ENCODE peak calls at places on chromosomes 6 and 20, in nine cellular contexts. Z is neuronal stem cell; N is uterus; V is foreskin fibroblast; B is AG10803; K is CD4-positive, CD25-positive, alpha-beta regulatory T cell; L is mammary epithelial cell; F is left lung; E is sigmoid colon. Q is an unnamed sample.

GRCh38 chr20:32028647-32029372 is 18.6 kb downstream of the CCM2L start:
- DNase-seq in K (no peak), V (no peak), B (no peak), Z (no peak), F (no peak), N (no peak), L (no peak), E (no peak), Q (no peak)

GRCh38 chr20:29079769-29080690 is 2177.4 kb upstream of the DEFB115 start:
- DNase-seq in E (no peak), Z (no peak), B (peak), V (no peak), L (no peak), N (no peak), F (no peak), K (no peak), Q (no peak)

GRCh38 chr6:132247381-132248159 is 153.7 kb downstream of the MOXD1 start:
- DNase-seq in B (peak), E (no peak), N (no peak), V (peak), L (no peak), K (no peak), F (no peak), Z (no peak), Q (no peak)

GRCh38 chr6:25968769-25969168 is 6.2 kb downstream of the TRIM38 start:
- DNase-seq in B (peak), Z (no peak), E (no peak), L (no peak), K (no peak), F (no peak), N (no peak), V (peak), Q (no peak)

GRCh38 chr6:132202569-132202968 is 198.7 kb downstream of the MOXD1 start:
- DNase-seq in L (no peak), K (no peak), Z (no peak), V (peak), B (peak), F (no peak), E (peak), N (no peak), Q (no peak)

GRCh38 chr20:55668659-55669058 is 336.7 kb downstream of the CBLN4 start:
- DNase-seq in L (no peak), K (no peak), B (no peak), Z (no peak), E (no peak), F (no peak), N (no peak), V (no peak), Q (no peak)

GRCh38 chr20:45345104-45345936 is 2.9 kb downstream of the SDC4 start:
- DNase-seq in N (no peak), F (peak), Z (no peak), B (no peak), K (no peak), E (no peak), V (no peak), L (peak), Q (no peak)

GRCh38 chr6:19394051-19394450 is 443.1 kb upstream of the ID4 start:
- DNase-seq in L (no peak), Z (no peak), K (no peak), V (no peak), B (no peak), F (no peak), N (no peak), E (no peak), Q (no peak)

GRCh38 chr6:11747021-11747420 is 31.6 kb downstream of the ADTRP start:
- DNase-seq in N (no peak), F (no peak), E (no peak), B (no peak), V (no peak), L (no peak), Z (no peak), K (no peak), Q (no peak)

GRCh38 chr6:92132446-92132845 is 1286.9 kb downstream of the EPHA7 start:
- DNase-seq in F (no peak), B (no peak), L (peak), K (no peak), Z (no peak), V (no peak), E (no peak), N (no peak), Q (no peak)

GRCh38 chr6:160462551-160463109 is 114.5 kb downstream of the SLC22A3 start:
- DNase-seq in K (peak), F (no peak), E (no peak), B (peak), V (peak), Z (no peak), N (no peak), L (peak), Q (peak)

GRCh38 chr20:63081351-63081750 is 74.6 kb upstream of the BHLHE23 start:
- DNase-seq in B (no peak), E (peak), Z (no peak), N (no peak), K (no peak), L (no peak), F (peak), V (no peak), Q (no peak)

GRCh38 chr6:82889117-82889516 is 176.5 kb downstream of the UBE3D start:
- DNase-seq in B (no peak), V (no peak), N (no peak), E (no peak), L (no peak), K (no peak), F (no peak), Z (no peak), Q (no peak)

GRCh38 chr6:138673317-138674014 is 100.1 kb upstream of the CCDC28A start:
- DNase-seq in L (no peak), E (no peak), N (no peak), F (no peak), B (no peak), V (no peak), Z (no peak), K (no peak), Q (no peak)

GRCh38 chr6:108730556-108731228 is 117.5 kb upstream of the ARMC2 start:
- DNase-seq in B (no peak), Z (no peak), E (no peak), V (no peak), L (no peak), N (no peak), K (no peak), F (no peak), Q (no peak)

GRCh38 chr20:444117-444516 is 18.2 kb downstream of the TBC1D20 start:
- DNase-seq in Z (no peak), N (no peak), V (no peak), E (no peak), F (no peak), L (no peak), K (no peak), B (no peak), Q (no peak)

GRCh38 chr6:26295691-26296555 is 69.1 kb upstream of the BTN3A2 start:
- DNase-seq in K (no peak), Z (no peak), F (no peak), B (peak), E (no peak), L (peak), N (no peak), V (peak), Q (peak)

GRCh38 chr20:41249781-41250281 is 67.7 kb downstream of the ZHX3 start:
- DNase-seq in Z (peak), F (no peak), E (peak), K (no peak), B (no peak), L (peak), N (peak), V (peak), Q (no peak)

GRCh38 chr20:25233016-25233772 is 14.7 kb upstream of the PYGB start:
- DNase-seq in B (peak), K (no peak), E (peak), L (peak), V (peak), Z (no peak), N (no peak), F (peak), Q (no peak)

GRCh38 chr6:11459002-11459658 is 78.4 kb upstream of the TMEM170B start:
- DNase-seq in E (no peak), Z (no peak), B (no peak), V (no peak), L (no peak), N (no peak), F (no peak), K (no peak), Q (no peak)

GRCh38 chr20:58306421-58307261 is 2.9 kb upstream of the RAB22A start:
- DNase-seq in Z (no peak), E (no peak), F (peak), N (no peak), K (peak), L (peak), B (peak), V (peak), Q (peak)

GRCh38 chr20:12084482-12084881 is 166.8 kb downstream of the BTBD3 start:
- DNase-seq in V (no peak), N (no peak), B (no peak), K (no peak), L (no peak), E (no peak), Z (no peak), F (no peak), Q (no peak)

GRCh38 chr20:23132930-23133559 is 46.9 kb upstream of the CD93 start:
- DNase-seq in B (no peak), E (peak), V (no peak), N (no peak), Z (no peak), K (no peak), F (peak), L (no peak), Q (no peak)

GRCh38 chr20:24981750-24982149 is 10.8 kb downstream of the APMAP start:
- DNase-seq in B (no peak), N (no peak), F (peak), K (no peak), E (peak), L (no peak), V (no peak), Z (no peak), Q (no peak)

GRCh38 chr20:59571591-59572314 is 32.6 kb upstream of the PHACTR3 start:
- DNase-seq in F (peak), L (peak), E (peak), B (peak), K (peak), Z (peak), N (peak), V (peak), Q (peak)

GRCh38 chr20:57522380-57522973 is 2.5 kb downstream of the CTCFL start:
- DNase-seq in E (no peak), K (no peak), L (no peak), V (no peak), B (no peak), F (no peak), Z (no peak), N (no peak), Q (no peak)

GRCh38 chr6:97294451-97294850 is 11.4 kb upstream of the MMS22L start:
- DNase-seq in B (peak), N (no peak), Z (no peak), L (peak), K (no peak), F (no peak), E (no peak), V (peak), Q (no peak)

DNA sequence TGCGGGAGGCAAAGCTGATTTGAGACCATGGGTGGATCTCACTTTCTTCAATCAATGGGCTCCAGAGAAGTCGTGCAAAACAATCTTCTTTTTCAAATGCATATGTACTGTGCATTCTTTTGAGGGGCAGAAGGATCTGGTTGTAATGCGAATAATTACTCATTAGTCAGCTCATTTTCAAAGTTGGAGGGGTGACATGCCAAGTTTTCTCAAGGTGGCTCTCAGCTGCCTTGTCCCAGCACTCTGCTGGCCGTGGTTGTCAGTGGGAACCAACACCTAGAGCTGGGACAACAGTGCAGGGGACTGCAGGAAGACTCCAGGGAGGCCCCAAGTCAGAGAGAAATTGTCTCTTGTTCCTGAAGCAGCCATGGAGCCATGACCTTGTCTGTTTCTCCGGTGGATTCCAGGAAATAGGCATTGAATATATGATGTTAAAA is 25.3 kb downstream of the MYT1 start:
- DNase-seq in Z (no peak), N (no peak), F (no peak), K (no peak), B (no peak), L (no peak), E (no peak), V (no peak), Q (no peak)
- H3K4me3 ChIP-seq in Z (no peak), N (no peak), F (no peak), K (no peak), B (no peak), L (no peak), E (no peak), V (no peak), Q (no peak)

GRCh38 chr20:51695574-51696303 is 72.5 kb downstream of the ATP9A start:
- DNase-seq in B (peak), E (no peak), Z (no peak), K (no peak), N (no peak), F (no peak), V (peak), L (peak), Q (no peak)

GRCh38 chr20:51698252-51698651 is 69.9 kb downstream of the ATP9A start:
- DNase-seq in B (no peak), F (no peak), E (no peak), L (no peak), N (no peak), Z (no peak), V (no peak), K (no peak), Q (no peak)

GRCh38 chr20:51696304-51697118 is 71.7 kb downstream of the ATP9A start:
- DNase-seq in Z (no peak), V (no peak), K (no peak), E (no peak), N (peak), B (no peak), L (no peak), F (no peak), Q (no peak)

GRCh38 chr20:51700809-51701285 is 67.3 kb downstream of the ATP9A start:
- DNase-seq in E (no peak), L (peak), K (no peak), N (no peak), V (no peak), Z (no peak), B (peak), F (no peak), Q (no peak)

GRCh38 chr20:51697119-51697826 is 70.9 kb downstream of the ATP9A start:
- DNase-seq in V (no peak), E (no peak), K (no peak), Z (no peak), F (no peak), L (no peak), B (peak), N (no peak), Q (peak)
- H3K4me3 ChIP-seq in V (no peak), E (no peak), K (no peak), Z (no peak), F (no peak), L (no peak), B (no peak), N (no peak), Q (peak)

GRCh38 chr6:30829016-30829415 is 55.3 kb upstream of the DDR1 start:
- DNase-seq in L (no peak), K (no peak), B (no peak), F (no peak), V (no peak), E (no peak), N (no peak), Z (no peak), Q (no peak)

GRCh38 chr6:30830438-30830837 is 53.9 kb upstream of the DDR1 start:
- DNase-seq in B (no peak), Z (no peak), E (no peak), N (no peak), F (no peak), V (no peak), L (no peak), K (no peak), Q (peak)

GRCh38 chr6:30828027-30828962 is 56.0 kb upstream of the DDR1 start:
- DNase-seq in F (peak), K (peak), Z (peak), L (peak), N (peak), V (peak), B (peak), E (peak), Q (peak)

GRCh38 chr6:30826961-30827342 is 57.4 kb upstream of the DDR1 start:
- DNase-seq in F (no peak), V (no peak), K (no peak), B (no peak), E (no peak), Z (no peak), L (peak), N (no peak), Q (no peak)

GRCh38 chr6:30829639-30830250 is 54.6 kb upstream of the DDR1 start:
- DNase-seq in E (no peak), K (no peak), Z (no peak), L (no peak), F (no peak), B (no peak), N (no peak), V (no peak), Q (no peak)
- H3K4me3 ChIP-seq in E (no peak), K (peak), Z (no peak), L (no peak), F (peak), B (no peak), N (no peak), V (no peak), Q (peak)

GRCh38 chr6:152634773-152635172 is 2.4 kb downstream of the SYNE1 start:
- DNase-seq in V (no peak), F (peak), L (no peak), B (peak), E (no peak), Z (no peak), K (no peak), N (no peak), Q (no peak)

GRCh38 chr6:152635949-152636674 is 1.1 kb downstream of the SYNE1 start:
- DNase-seq in K (no peak), F (peak), V (peak), Z (peak), L (no peak), B (peak), E (peak), N (peak), Q (no peak)

GRCh38 chr6:152632383-152632782 is 4.8 kb downstream of the SYNE1 start:
- DNase-seq in Z (no peak), E (no peak), L (no peak), F (no peak), V (no peak), K (no peak), N (no peak), B (no peak), Q (no peak)

GRCh38 chr6:152636675-152637421 is at the start of gene SYNE1:
- DNase-seq in E (peak), V (peak), Z (peak), K (no peak), F (peak), L (no peak), B (no peak), N (peak), Q (no peak)

DNA sequence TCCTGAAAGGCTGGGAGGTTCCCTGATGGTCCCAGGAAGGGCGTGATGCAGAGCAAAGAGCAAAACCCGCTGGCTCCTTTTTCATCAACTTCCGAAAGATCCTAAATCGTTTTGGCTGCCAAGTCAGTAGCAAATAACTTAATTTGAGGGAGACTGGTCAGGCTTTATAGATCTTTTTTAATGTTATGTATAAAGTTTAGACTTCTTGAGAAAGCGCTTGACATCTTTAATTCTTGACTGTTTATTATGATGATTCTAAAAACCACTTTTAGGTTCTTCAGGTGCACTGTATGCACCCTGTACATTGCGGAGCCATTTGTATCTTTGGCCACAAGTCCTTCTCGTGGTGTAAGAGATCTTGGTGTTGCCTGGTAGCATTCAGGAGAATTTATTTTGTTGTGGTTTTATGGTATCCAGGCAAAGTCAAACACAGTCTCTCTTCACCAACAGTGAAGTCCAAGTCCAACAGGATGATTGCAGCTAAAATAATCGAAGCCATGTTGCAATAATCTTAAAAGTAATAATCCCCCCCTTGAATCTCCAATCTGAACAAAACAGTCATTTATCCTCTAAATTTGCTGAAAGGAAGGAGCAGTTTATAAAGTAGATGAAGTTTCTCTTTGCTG is 373 bp upstream of the SYNE1 start:
- DNase-seq in B (peak), N (no peak), K (no peak), Z (no peak), F (no peak), V (no peak), E (no peak), L (no peak), Q (no peak)
- H3K4me3 ChIP-seq in B (peak), N (peak), K (no peak), Z (peak), F (peak), V (peak), E (peak), L (no peak), Q (no peak)

GRCh38 chr6:3392059-3392458 is 64.8 kb downstream of the SLC22A23 start:
- DNase-seq in B (no peak), N (no peak), Z (no peak), E (peak), K (no peak), L (no peak), F (no peak), V (no peak), Q (no peak)

GRCh38 chr6:3389390-3390167 is 67.3 kb downstream of the SLC22A23 start:
- DNase-seq in B (peak), E (no peak), K (no peak), N (peak), L (peak), Z (no peak), F (no peak), V (peak), Q (no peak)

GRCh38 chr6:3388786-3389185 is 68.1 kb downstream of the SLC22A23 start:
- DNase-seq in L (no peak), Z (no peak), E (no peak), N (no peak), K (no peak), B (no peak), F (no peak), V (no peak), Q (no peak)

GRCh38 chr6:3392930-3393575 is 63.8 kb downstream of the SLC22A23 start:
- DNase-seq in L (no peak), E (no peak), Z (no peak), N (no peak), F (no peak), V (no peak), K (no peak), B (no peak), Q (no peak)

DNA sequence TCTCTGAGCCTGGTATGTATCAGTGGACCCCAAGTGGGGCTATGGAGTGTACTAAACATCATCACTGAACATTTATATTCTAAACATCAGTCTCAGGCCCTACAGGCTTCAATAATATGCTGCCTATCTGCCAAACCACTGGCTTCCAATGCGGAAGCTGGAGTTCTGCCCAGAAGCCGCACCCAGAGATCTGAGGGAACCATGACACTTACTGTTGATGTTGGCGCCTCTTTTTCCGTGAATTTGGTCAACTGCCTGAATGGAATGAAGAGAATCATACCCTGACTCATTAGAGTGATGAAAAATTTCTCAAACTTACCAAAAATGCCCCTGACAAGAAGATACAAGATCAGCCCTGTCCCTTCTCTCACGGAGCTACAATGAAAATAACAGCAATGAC is 66.2 kb downstream of the SLC22A23 start:
- DNase-seq in N (peak), F (no peak), V (peak), Z (no peak), B (peak), E (peak), L (peak), K (no peak), Q (no peak)
- H3K4me3 ChIP-seq in N (no peak), F (no peak), V (no peak), Z (no peak), B (no peak), E (no peak), L (no peak), K (no peak), Q (no peak)